ENCODE peak calls at places on chromosomes 1 and 21, in four cellular contexts. One of them, this sample, is unnamed.

GRCh38 chr21:34691396-34692032 is 22.7 kb downstream of the CLIC6 start:
- DNase-seq in brain microvascular endothelial cell: no peak
- DNase-seq in cardiac muscle cell: no peak
- DNase-seq in ovary: no peak
- DNase-seq in this sample: no peak

GRCh38 chr1:171142081-171142450 is 43.0 kb upstream of the FMO2 start:
- DNase-seq in brain microvascular endothelial cell: peak; percentile 11
- DNase-seq in cardiac muscle cell: no peak
- DNase-seq in ovary: peak; percentile 72
- DNase-seq in this sample: peak; percentile 69

GRCh38 chr1:66723985-66724384 is 28.3 kb upstream of the DYNLT5 start:
- DNase-seq in brain microvascular endothelial cell: no peak
- DNase-seq in cardiac muscle cell: no peak
- DNase-seq in ovary: no peak
- DNase-seq in this sample: no peak

GRCh38 chr21:32007461-32007860 is 134.6 kb downstream of the HUNK start:
- DNase-seq in brain microvascular endothelial cell: peak; percentile 20
- DNase-seq in cardiac muscle cell: no peak
- DNase-seq in ovary: no peak
- DNase-seq in this sample: no peak

GRCh38 chr1:94125551-94126514 is 4.9 kb upstream of the ABCA4 start:
- DNase-seq in brain microvascular endothelial cell: no peak
- DNase-seq in cardiac muscle cell: no peak
- DNase-seq in ovary: no peak
- DNase-seq in this sample: no peak

GRCh38 chr1:156025873-156026272 is 5.1 kb upstream of the SSR2 start:
- DNase-seq in brain microvascular endothelial cell: peak; percentile 62
- DNase-seq in cardiac muscle cell: peak; percentile 76
- DNase-seq in ovary: no peak
- DNase-seq in this sample: peak; percentile 46

GRCh38 chr1:43963890-43964289 is 5.9 kb upstream of the DPH2 start:
- DNase-seq in brain microvascular endothelial cell: no peak
- DNase-seq in cardiac muscle cell: no peak
- DNase-seq in ovary: no peak
- DNase-seq in this sample: no peak

GRCh38 chr21:34996304-34997081 is 52.6 kb downstream of the RUNX1 start:
- DNase-seq in brain microvascular endothelial cell: no peak
- DNase-seq in cardiac muscle cell: no peak
- DNase-seq in ovary: no peak
- DNase-seq in this sample: peak; percentile 37

DNA sequence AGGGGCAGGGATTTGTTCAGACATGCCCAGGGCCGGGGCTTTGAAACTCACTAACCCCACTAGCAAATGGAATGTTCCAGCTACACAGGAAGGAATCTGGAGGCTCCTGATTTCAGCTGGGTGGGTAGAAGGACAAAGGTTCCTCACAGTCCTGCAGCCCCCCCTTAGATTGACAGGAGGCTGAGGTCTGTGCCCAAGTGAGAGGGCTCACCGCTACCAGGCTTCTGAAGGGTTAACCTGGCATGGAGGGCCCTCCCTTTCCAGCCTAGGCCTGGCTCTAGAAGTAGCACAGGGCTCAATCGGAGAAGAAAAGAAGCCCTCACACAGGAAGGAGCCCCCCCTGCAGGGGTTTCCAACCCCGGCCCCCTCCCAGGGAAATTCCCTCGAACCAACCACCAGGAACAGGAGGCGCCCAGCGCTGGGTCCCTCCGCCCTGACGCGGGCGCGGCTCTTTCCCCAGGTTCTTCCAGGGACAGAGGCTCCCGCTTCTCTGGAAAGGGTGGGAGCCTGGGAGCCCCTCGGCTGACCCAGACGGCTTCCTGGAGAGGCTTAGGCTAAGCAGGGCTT is 3.3 kb downstream of the EPHA2 start:
- DNase-seq in brain microvascular endothelial cell: no peak
- DNase-seq in cardiac muscle cell: no peak
- DNase-seq in ovary: no peak
- DNase-seq in this sample: no peak
- H3K27ac ChIP-seq in brain microvascular endothelial cell: peak overlapping the region; percentile 53
- H3K27ac ChIP-seq in cardiac muscle cell: peak overlapping the region; percentile 11
- H3K27ac ChIP-seq in ovary: no peak overlapping the region
- H3K27ac ChIP-seq in this sample: no peak overlapping the region

GRCh38 chr1:239308701-239309333 is 77.6 kb upstream of the CHRM3 start:
- DNase-seq in brain microvascular endothelial cell: peak; percentile 3
- DNase-seq in cardiac muscle cell: peak; percentile 60
- DNase-seq in ovary: peak; percentile 40
- DNase-seq in this sample: peak; percentile 61
- TF ChIP-seq CTCF in brain microvascular endothelial cell: peak; percentile 70
- TF ChIP-seq CTCF in cardiac muscle cell: peak; percentile 37
- TF ChIP-seq CTCF in ovary: no peak
- TF ChIP-seq CTCF in this sample: no peak

GRCh38 chr1:62093261-62093660 is 101.4 kb upstream of the L1TD1 start:
- DNase-seq in brain microvascular endothelial cell: no peak
- DNase-seq in cardiac muscle cell: no peak
- DNase-seq in ovary: no peak
- DNase-seq in this sample: no peak
- H3K27ac ChIP-seq in brain microvascular endothelial cell: no peak overlapping the region
- H3K27ac ChIP-seq in cardiac muscle cell: no peak overlapping the region
- H3K27ac ChIP-seq in ovary: no peak overlapping the region
- H3K27ac ChIP-seq in this sample: no peak overlapping the region

GRCh38 chr1:111556318-111557037 is 53.0 kb upstream of the ADORA3 start:
- DNase-seq in brain microvascular endothelial cell: no peak
- DNase-seq in cardiac muscle cell: no peak
- DNase-seq in ovary: no peak
- DNase-seq in this sample: no peak
- TF ChIP-seq CTCF in brain microvascular endothelial cell: no peak
- TF ChIP-seq CTCF in cardiac muscle cell: no peak
- TF ChIP-seq CTCF in ovary: no peak
- TF ChIP-seq CTCF in this sample: no peak

This sample was measured in testis.